ENCODE peak calls at places on chromosome 4, in six cellular contexts. N, X, U, P, Y and A are unnamed samples.

GRCh38 chr4:148443550-148444295 is 1.5 kb upstream of the NR3C2 start:
- DNase-seq in N (no peak), X (no peak), U (no peak), P (no peak), Y (no peak), A (no peak)

GRCh38 chr4:19958849-19959248 is 292.9 kb upstream of the SLIT2 start:
- DNase-seq in N (no peak), X (no peak), U (no peak), P (no peak), Y (no peak), A (no peak)

GRCh38 chr4:85747871-85748491 is 273.0 kb downstream of the ARHGAP24 start:
- DNase-seq in N (peak; percentile 90), X (peak; percentile 76), U (peak; percentile 53), P (peak; percentile 67), Y (peak; percentile 78), A (peak; percentile 94)

GRCh38 chr4:95304898-95305297 is 243.9 kb downstream of the UNC5C start:
- DNase-seq in N (no peak), X (no peak), U (peak; percentile 26), P (no peak), Y (no peak), A (peak; percentile 83)

GRCh38 chr4:107392951-107393350 is 327.1 kb downstream of the PAPSS1 start:
- DNase-seq in N (peak; percentile 57), X (no peak), U (no peak), P (no peak), Y (no peak), A (peak; percentile 4)

GRCh38 chr4:184010696-184011095 is 105.6 kb downstream of the STOX2 start:
- DNase-seq in N (no peak), X (no peak), U (no peak), P (no peak), Y (no peak), A (no peak)

GRCh38 chr4:184728858-184729257 is 5.0 kb downstream of the CENPU start:
- DNase-seq in N (peak; percentile 26), X (no peak), U (no peak), P (no peak), Y (no peak), A (peak; percentile 54)

GRCh38 chr4:8260656-8261111 is 8.9 kb upstream of the HTRA3 start:
- DNase-seq in N (peak; percentile 86), X (no peak), U (no peak), P (peak; percentile 44), Y (no peak), A (peak; percentile 92)

GRCh38 chr4:104815593-104816156 is 321.0 kb upstream of the CXXC4 start:
- DNase-seq in N (peak; percentile 2), X (no peak), U (no peak), P (no peak), Y (no peak), A (no peak)

GRCh38 chr4:1405249-1405635 is 1.0 kb downstream of the NKX1-1 start:
- DNase-seq in N (no peak), X (no peak), U (no peak), P (no peak), Y (no peak), A (no peak)

GRCh38 chr4:1243451-1244080 is 5.4 kb downstream of the CTBP1 start:
- DNase-seq in N (peak; percentile 53), X (no peak), U (no peak), P (no peak), Y (no peak), A (no peak)

GRCh38 chr4:36351082-36351666 is 69.8 kb downstream of the DTHD1 start:
- DNase-seq in N (peak; percentile 28), X (peak; percentile 14), U (peak; percentile 40), P (peak; percentile 1), Y (peak; percentile 51), A (peak; percentile 53)

GRCh38 chr4:48467442-48467841 is 15.7 kb upstream of the SLC10A4 start:
- DNase-seq in N (no peak), X (no peak), U (no peak), P (no peak), Y (no peak), A (no peak)

GRCh38 chr4:26346203-26346620 is 25.4 kb downstream of the RBPJ start:
- DNase-seq in N (peak; percentile 42), X (peak; percentile 84), U (peak; percentile 33), P (no peak), Y (no peak), A (peak; percentile 37)

GRCh38 chr4:4426511-4427477 is 39.9 kb downstream of the NSG1 start:
- DNase-seq in N (no peak), X (no peak), U (peak; percentile 68), P (no peak), Y (no peak), A (peak; percentile 40)

GRCh38 chr4:37727635-37728034 is 41.5 kb upstream of the RELL1 start:
- DNase-seq in N (no peak), X (no peak), U (no peak), P (no peak), Y (no peak), A (no peak)

GRCh38 chr4:721261-722171 is 15.9 kb downstream of the PCGF3 start:
- DNase-seq in N (peak; percentile 30), X (no peak), U (no peak), P (no peak), Y (no peak), A (no peak)

GRCh38 chr4:124745988-124746801 is 33.7 kb upstream of the ANKRD50 start:
- DNase-seq in N (no peak), X (no peak), U (no peak), P (peak; percentile 23), Y (no peak), A (peak; percentile 46)

GRCh38 chr4:38924266-38924827 is 56.7 kb downstream of the FAM114A1 start:
- DNase-seq in N (no peak), X (no peak), U (no peak), P (no peak), Y (no peak), A (no peak)

GRCh38 chr4:139675156-139675555 is 9.5 kb downstream of the MGST2 start:
- DNase-seq in N (no peak), X (no peak), U (no peak), P (no peak), Y (no peak), A (no peak)

GRCh38 chr4:138178566-138178965 is 63.6 kb downstream of the SLC7A11 start:
- DNase-seq in N (peak; percentile 42), X (peak; percentile 40), U (no peak), P (peak; percentile 5), Y (no peak), A (no peak)

GRCh38 chr4:15665738-15666365 is 10.7 kb upstream of the FBXL5 start:
- DNase-seq in N (no peak), X (no peak), U (no peak), P (no peak), Y (no peak), A (peak; percentile 61)

GRCh38 chr4:181559637-181560036 is 683.6 kb upstream of the TENM3 start:
- DNase-seq in N (no peak), X (no peak), U (no peak), P (no peak), Y (no peak), A (no peak)

GRCh38 chr4:173370130-173370476 is 651 bp upstream of the SAP30 start:
- DNase-seq in N (no peak), X (no peak), U (no peak), P (no peak), Y (no peak), A (no peak)

GRCh38 chr4:128161138-128161537 is 100.0 kb downstream of the LARP1B start:
- DNase-seq in N (no peak), X (no peak), U (no peak), P (no peak), Y (no peak), A (no peak)

GRCh38 chr4:55553442-55553841 is 6.7 kb upstream of the CLOCK start:
- DNase-seq in N (peak; percentile 90), X (no peak), U (peak; percentile 26), P (peak; percentile 83), Y (peak; percentile 11), A (peak; percentile 60)

GRCh38 chr4:168857546-168858314 is 152.3 kb downstream of the CBR4 start:
- DNase-seq in N (peak; percentile 74), X (no peak), U (no peak), P (peak; percentile 53), Y (no peak), A (peak; percentile 91)

GRCh38 chr4:7170012-7170411 is 22.3 kb upstream of the SORCS2 start:
- DNase-seq in N (no peak), X (no peak), U (no peak), P (no peak), Y (no peak), A (no peak)

GRCh38 chr4:88335092-88335665 is 43.5 kb upstream of the HERC6 start:
- DNase-seq in N (peak; percentile 91), X (no peak), U (no peak), P (peak; percentile 25), Y (no peak), A (peak; percentile 53)

GRCh38 chr4:88533937-88534750 is 10.6 kb upstream of the PYURF start:
- DNase-seq in N (peak; percentile 96), X (peak; percentile 29), U (no peak), P (peak; percentile 85), Y (no peak), A (peak; percentile 61)

GRCh38 chr4:10333942-10334341 is 123.3 kb downstream of the ZNF518B start:
- DNase-seq in N (no peak), X (no peak), U (peak; percentile 54), P (no peak), Y (no peak), A (no peak)

GRCh38 chr4:140653718-140654515 is 85.2 kb upstream of the UCP1 start:
- DNase-seq in N (peak; percentile 41), X (no peak), U (no peak), P (peak; percentile 37), Y (no peak), A (peak; percentile 86)

GRCh38 chr4:35506161-35506560 is 738.2 kb downstream of the ARAP2 start:
- DNase-seq in N (no peak), X (no peak), U (no peak), P (no peak), Y (no peak), A (no peak)

GRCh38 chr4:174528226-174528625 is 5.9 kb upstream of the HPGD start:
- DNase-seq in N (peak; percentile 22), X (no peak), U (no peak), P (no peak), Y (no peak), A (no peak)

GRCh38 chr4:143606470-143606869 is 93.0 kb downstream of the SMARCA5 start:
- DNase-seq in N (no peak), X (no peak), U (no peak), P (no peak), Y (no peak), A (no peak)

GRCh38 chr4:80321776-80322175 is 13.8 kb upstream of the CFAP299 start:
- DNase-seq in N (no peak), X (no peak), U (no peak), P (no peak), Y (no peak), A (no peak)